ENCODE peak calls at places on chromosomes 6 and 20, in seven cellular contexts. One of them, this sample, is unnamed.

GRCh38 chr6:14354919-14355572 is 237.5 kb downstream of the CD83 start:
- DNase-seq in H1: no peak
- DNase-seq in HepG2: no peak
- DNase-seq in IMR-90: peak; percentile 88
- DNase-seq in SK-N-SH: no peak
- DNase-seq in GM12878: no peak
- DNase-seq in HCT116: no peak
- DNase-seq in this sample: no peak

GRCh38 chr6:150033197-150033771 is 8.0 kb upstream of the RAET1L start:
- DNase-seq in H1: no peak
- DNase-seq in HepG2: no peak
- DNase-seq in IMR-90: no peak
- DNase-seq in SK-N-SH: no peak
- DNase-seq in GM12878: no peak
- DNase-seq in HCT116: no peak
- DNase-seq in this sample: no peak

GRCh38 chr20:14069796-14070195 is 74.5 kb downstream of the MACROD2 start:
- DNase-seq in H1: no peak
- DNase-seq in HepG2: no peak
- DNase-seq in IMR-90: no peak
- DNase-seq in SK-N-SH: no peak
- DNase-seq in GM12878: no peak
- DNase-seq in HCT116: no peak
- DNase-seq in this sample: no peak

GRCh38 chr6:132494954-132495353 is 18.0 kb downstream of the STX7 start:
- DNase-seq in H1: no peak
- DNase-seq in HepG2: no peak
- DNase-seq in IMR-90: no peak
- DNase-seq in SK-N-SH: no peak
- DNase-seq in GM12878: peak; percentile 49
- DNase-seq in HCT116: no peak
- DNase-seq in this sample: no peak

GRCh38 chr6:13641315-13641714 is 26.2 kb downstream of the NOL7 start:
- DNase-seq in H1: no peak
- DNase-seq in HepG2: no peak
- DNase-seq in IMR-90: peak; percentile 23
- DNase-seq in SK-N-SH: no peak
- DNase-seq in GM12878: no peak
- DNase-seq in HCT116: no peak
- DNase-seq in this sample: no peak

GRCh38 chr20:17651761-17652388 is 30.2 kb downstream of the RRBP1 start:
- DNase-seq in H1: no peak
- DNase-seq in HepG2: no peak
- DNase-seq in IMR-90: no peak
- DNase-seq in SK-N-SH: no peak
- DNase-seq in GM12878: no peak
- DNase-seq in HCT116: no peak
- DNase-seq in this sample: peak; percentile 21

GRCh38 chr6:145204258-145204766 is 531.0 kb downstream of the EPM2A start:
- DNase-seq in H1: no peak
- DNase-seq in HepG2: no peak
- DNase-seq in IMR-90: no peak
- DNase-seq in SK-N-SH: peak; percentile 12
- DNase-seq in GM12878: no peak
- DNase-seq in HCT116: no peak
- DNase-seq in this sample: no peak

GRCh38 chr6:168004023-168004422 is 6.6 kb downstream of the KIF25 start:
- DNase-seq in H1: no peak
- DNase-seq in HepG2: no peak
- DNase-seq in IMR-90: no peak
- DNase-seq in SK-N-SH: no peak
- DNase-seq in GM12878: no peak
- DNase-seq in HCT116: no peak
- DNase-seq in this sample: no peak

GRCh38 chr20:59013959-59014608 is 5.1 kb upstream of the TUBB1 start:
- DNase-seq in H1: no peak
- DNase-seq in HepG2: no peak
- DNase-seq in IMR-90: peak; percentile 81
- DNase-seq in SK-N-SH: no peak
- DNase-seq in GM12878: no peak
- DNase-seq in HCT116: no peak
- DNase-seq in this sample: no peak

GRCh38 chr6:167735498-167736201 is 91.1 kb upstream of the AFDN start:
- DNase-seq in H1: no peak
- DNase-seq in HepG2: peak; percentile 41
- DNase-seq in IMR-90: no peak
- DNase-seq in SK-N-SH: no peak
- DNase-seq in GM12878: no peak
- DNase-seq in HCT116: no peak
- DNase-seq in this sample: no peak

GRCh38 chr6:47275640-47276039 is 34.1 kb downstream of the TNFRSF21 start:
- DNase-seq in H1: no peak
- DNase-seq in HepG2: no peak
- DNase-seq in IMR-90: no peak
- DNase-seq in SK-N-SH: no peak
- DNase-seq in GM12878: no peak
- DNase-seq in HCT116: no peak
- DNase-seq in this sample: no peak

GRCh38 chr20:12414446-12415274 is 497.0 kb downstream of the BTBD3 start:
- DNase-seq in H1: no peak
- DNase-seq in HepG2: no peak
- DNase-seq in IMR-90: no peak
- DNase-seq in SK-N-SH: peak; percentile 20
- DNase-seq in GM12878: no peak
- DNase-seq in HCT116: no peak
- DNase-seq in this sample: no peak

GRCh38 chr6:134478764-134479399 is 161.0 kb upstream of the SGK1 start:
- DNase-seq in H1: no peak
- DNase-seq in HepG2: no peak
- DNase-seq in IMR-90: no peak
- DNase-seq in SK-N-SH: no peak
- DNase-seq in GM12878: no peak
- DNase-seq in HCT116: no peak
- DNase-seq in this sample: no peak
- TF ChIP-seq RAD21 in H1: no peak
- TF ChIP-seq RAD21 in HepG2: no peak
- TF ChIP-seq RAD21 in IMR-90: no peak
- TF ChIP-seq RAD21 in SK-N-SH: no peak
- TF ChIP-seq RAD21 in GM12878: no peak
- TF ChIP-seq RAD21 in HCT116: no peak
- TF ChIP-seq RAD21 in this sample: no peak

GRCh38 chr6:126927841-126928240 is 190.6 kb upstream of the RSPO3 start:
- DNase-seq in H1: no peak
- DNase-seq in HepG2: no peak
- DNase-seq in IMR-90: no peak
- DNase-seq in SK-N-SH: no peak
- DNase-seq in GM12878: no peak
- DNase-seq in HCT116: no peak
- DNase-seq in this sample: no peak
- TF ChIP-seq RAD21 in H1: no peak
- TF ChIP-seq RAD21 in HepG2: no peak
- TF ChIP-seq RAD21 in IMR-90: no peak
- TF ChIP-seq RAD21 in SK-N-SH: no peak
- TF ChIP-seq RAD21 in GM12878: no peak
- TF ChIP-seq RAD21 in HCT116: no peak
- TF ChIP-seq RAD21 in this sample: no peak

GRCh38 chr6:142631517-142632385 is 313.2 kb downstream of the HIVEP2 start:
- DNase-seq in H1: no peak
- DNase-seq in HepG2: peak; percentile 63
- DNase-seq in IMR-90: no peak
- DNase-seq in SK-N-SH: peak; percentile 29
- DNase-seq in GM12878: no peak
- DNase-seq in HCT116: no peak
- DNase-seq in this sample: no peak
- TF ChIP-seq RAD21 in H1: no peak
- TF ChIP-seq RAD21 in HepG2: no peak
- TF ChIP-seq RAD21 in IMR-90: no peak
- TF ChIP-seq RAD21 in SK-N-SH: no peak
- TF ChIP-seq RAD21 in GM12878: no peak
- TF ChIP-seq RAD21 in HCT116: no peak
- TF ChIP-seq RAD21 in this sample: no peak

DNA sequence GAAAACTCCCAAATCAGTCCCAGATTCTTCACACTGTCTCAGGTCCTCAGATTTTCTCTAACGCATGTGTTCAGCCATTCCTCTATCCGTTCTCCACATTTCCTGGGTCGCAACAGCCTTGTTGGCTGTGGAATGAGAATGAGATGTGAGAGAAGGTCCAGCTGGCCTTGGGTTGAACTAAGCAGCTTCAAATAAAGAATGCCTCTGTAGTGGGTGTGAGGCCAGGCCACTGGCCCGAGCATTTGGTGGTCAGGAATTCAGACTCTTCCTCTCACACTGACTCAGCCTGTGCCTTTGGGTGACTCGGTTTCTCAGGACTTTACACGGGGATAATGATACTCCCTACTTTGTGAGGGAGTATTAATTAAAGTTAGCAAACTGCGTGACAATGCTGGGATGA is 73.7 kb upstream of the CCN6 start:
- DNase-seq in H1: no peak
- DNase-seq in HepG2: no peak
- DNase-seq in IMR-90: peak; percentile 73
- DNase-seq in SK-N-SH: no peak
- DNase-seq in GM12878: no peak
- DNase-seq in HCT116: no peak
- DNase-seq in this sample: no peak
- TF ChIP-seq RAD21 in H1: no peak
- TF ChIP-seq RAD21 in HepG2: no peak
- TF ChIP-seq RAD21 in IMR-90: no peak
- TF ChIP-seq RAD21 in SK-N-SH: no peak
- TF ChIP-seq RAD21 in GM12878: no peak
- TF ChIP-seq RAD21 in HCT116: no peak
- TF ChIP-seq RAD21 in this sample: no peak

GRCh38 chr6:45746046-45746445 is 269.6 kb downstream of the CLIC5 start:
- DNase-seq in H1: no peak
- DNase-seq in HepG2: no peak
- DNase-seq in IMR-90: peak; percentile 49
- DNase-seq in SK-N-SH: no peak
- DNase-seq in GM12878: no peak
- DNase-seq in HCT116: no peak
- DNase-seq in this sample: no peak
- TF ChIP-seq RAD21 in H1: no peak
- TF ChIP-seq RAD21 in HepG2: no peak
- TF ChIP-seq RAD21 in IMR-90: no peak
- TF ChIP-seq RAD21 in SK-N-SH: no peak
- TF ChIP-seq RAD21 in GM12878: no peak
- TF ChIP-seq RAD21 in HCT116: no peak
- TF ChIP-seq RAD21 in this sample: no peak

GRCh38 chr20:33401042-33401921 is at the start of gene CDK5RAP1:
- DNase-seq in H1: peak; percentile 59
- DNase-seq in HepG2: peak; percentile 93
- DNase-seq in IMR-90: peak; percentile 93
- DNase-seq in SK-N-SH: peak; percentile 91
- DNase-seq in GM12878: peak; percentile 74
- DNase-seq in HCT116: peak; percentile 88
- DNase-seq in this sample: peak; percentile 79
- TF ChIP-seq RAD21 in H1: no peak
- TF ChIP-seq RAD21 in HepG2: peak; percentile 70
- TF ChIP-seq RAD21 in IMR-90: no peak
- TF ChIP-seq RAD21 in SK-N-SH: no peak
- TF ChIP-seq RAD21 in GM12878: no peak
- TF ChIP-seq RAD21 in HCT116: no peak
- TF ChIP-seq RAD21 in this sample: no peak